ENCODE peak calls at places on chromosome 12, in eight cellular contexts. One of them, this sample, is unnamed.

GRCh38 chr12:104360988-104361707 is 57.6 kb downstream of the EID3 start:
- DNase-seq in EL: peak
- DNase-seq in epithelial cell of esophagus: no peak
- DNase-seq in upper lobe of right lung: no peak
- DNase-seq in effector memory CD8-positive, alpha-beta T cell: no peak
- DNase-seq in AG08395: no peak
- DNase-seq in stimulated activated CD4-positive, alpha-beta T cell treated with anti-CD3 and anti-CD28 coated beads, Interleukin-4, amount 100 ng/mL, for 48 hours: no peak
- DNase-seq in ELR: no peak
- DNase-seq in this sample: no peak

GRCh38 chr12:10213168-10214130 is 772 bp downstream of the GABARAPL1 start:
- DNase-seq in EL: peak
- DNase-seq in epithelial cell of esophagus: peak
- DNase-seq in upper lobe of right lung: peak
- DNase-seq in effector memory CD8-positive, alpha-beta T cell: peak
- DNase-seq in AG08395: peak
- DNase-seq in stimulated activated CD4-positive, alpha-beta T cell treated with anti-CD3 and anti-CD28 coated beads, Interleukin-4, amount 100 ng/mL, for 48 hours: peak
- DNase-seq in ELR: peak
- DNase-seq in this sample: peak

GRCh38 chr12:54231236-54231635 is 42.5 kb upstream of the SMUG1 start:
- DNase-seq in EL: no peak
- DNase-seq in epithelial cell of esophagus: no peak
- DNase-seq in upper lobe of right lung: no peak
- DNase-seq in effector memory CD8-positive, alpha-beta T cell: no peak
- DNase-seq in AG08395: no peak
- DNase-seq in stimulated activated CD4-positive, alpha-beta T cell treated with anti-CD3 and anti-CD28 coated beads, Interleukin-4, amount 100 ng/mL, for 48 hours: no peak
- DNase-seq in ELR: no peak
- DNase-seq in this sample: no peak

GRCh38 chr12:13093191-13093849 is 10.1 kb downstream of the GSG1 start:
- DNase-seq in EL: peak
- DNase-seq in epithelial cell of esophagus: no peak
- DNase-seq in upper lobe of right lung: no peak
- DNase-seq in effector memory CD8-positive, alpha-beta T cell: no peak
- DNase-seq in AG08395: peak
- DNase-seq in stimulated activated CD4-positive, alpha-beta T cell treated with anti-CD3 and anti-CD28 coated beads, Interleukin-4, amount 100 ng/mL, for 48 hours: no peak
- DNase-seq in ELR: peak
- DNase-seq in this sample: peak

GRCh38 chr12:87336814-87337336 is 692.3 kb downstream of the C12orf50 start:
- DNase-seq in EL: no peak
- DNase-seq in epithelial cell of esophagus: no peak
- DNase-seq in upper lobe of right lung: no peak
- DNase-seq in effector memory CD8-positive, alpha-beta T cell: no peak
- DNase-seq in AG08395: no peak
- DNase-seq in stimulated activated CD4-positive, alpha-beta T cell treated with anti-CD3 and anti-CD28 coated beads, Interleukin-4, amount 100 ng/mL, for 48 hours: no peak
- DNase-seq in ELR: peak
- DNase-seq in this sample: no peak

GRCh38 chr12:6961278-6961694 is 9.2 kb downstream of the PHB2 start:
- DNase-seq in EL: peak
- DNase-seq in epithelial cell of esophagus: peak
- DNase-seq in upper lobe of right lung: peak
- DNase-seq in effector memory CD8-positive, alpha-beta T cell: peak
- DNase-seq in AG08395: peak
- DNase-seq in stimulated activated CD4-positive, alpha-beta T cell treated with anti-CD3 and anti-CD28 coated beads, Interleukin-4, amount 100 ng/mL, for 48 hours: peak
- DNase-seq in ELR: peak
- DNase-seq in this sample: peak

GRCh38 chr12:50234347-50234746 is 49.0 kb downstream of the LIMA1 start:
- DNase-seq in EL: no peak
- DNase-seq in epithelial cell of esophagus: peak
- DNase-seq in upper lobe of right lung: no peak
- DNase-seq in effector memory CD8-positive, alpha-beta T cell: no peak
- DNase-seq in AG08395: no peak
- DNase-seq in stimulated activated CD4-positive, alpha-beta T cell treated with anti-CD3 and anti-CD28 coated beads, Interleukin-4, amount 100 ng/mL, for 48 hours: no peak
- DNase-seq in ELR: peak
- DNase-seq in this sample: no peak

GRCh38 chr12:50507930-50508329 is 3.1 kb downstream of the DIP2B start:
- DNase-seq in EL: no peak
- DNase-seq in epithelial cell of esophagus: peak
- DNase-seq in upper lobe of right lung: no peak
- DNase-seq in effector memory CD8-positive, alpha-beta T cell: no peak
- DNase-seq in AG08395: no peak
- DNase-seq in stimulated activated CD4-positive, alpha-beta T cell treated with anti-CD3 and anti-CD28 coated beads, Interleukin-4, amount 100 ng/mL, for 48 hours: no peak
- DNase-seq in ELR: no peak
- DNase-seq in this sample: no peak

GRCh38 chr12:85874064-85874463 is at the start of gene NTS:
- DNase-seq in EL: peak
- DNase-seq in epithelial cell of esophagus: no peak
- DNase-seq in upper lobe of right lung: no peak
- DNase-seq in effector memory CD8-positive, alpha-beta T cell: no peak
- DNase-seq in AG08395: no peak
- DNase-seq in stimulated activated CD4-positive, alpha-beta T cell treated with anti-CD3 and anti-CD28 coated beads, Interleukin-4, amount 100 ng/mL, for 48 hours: no peak
- DNase-seq in ELR: peak
- DNase-seq in this sample: no peak

GRCh38 chr12:4270016-4270669 is 3.4 kb upstream of the CCND2 start:
- DNase-seq in EL: no peak
- DNase-seq in epithelial cell of esophagus: peak
- DNase-seq in upper lobe of right lung: no peak
- DNase-seq in effector memory CD8-positive, alpha-beta T cell: no peak
- DNase-seq in AG08395: no peak
- DNase-seq in stimulated activated CD4-positive, alpha-beta T cell treated with anti-CD3 and anti-CD28 coated beads, Interleukin-4, amount 100 ng/mL, for 48 hours: peak
- DNase-seq in ELR: no peak
- DNase-seq in this sample: no peak

GRCh38 chr12:109835827-109836226 is 2.6 kb upstream of the TRPV4 start:
- DNase-seq in EL: no peak
- DNase-seq in epithelial cell of esophagus: no peak
- DNase-seq in upper lobe of right lung: no peak
- DNase-seq in effector memory CD8-positive, alpha-beta T cell: no peak
- DNase-seq in AG08395: no peak
- DNase-seq in stimulated activated CD4-positive, alpha-beta T cell treated with anti-CD3 and anti-CD28 coated beads, Interleukin-4, amount 100 ng/mL, for 48 hours: no peak
- DNase-seq in ELR: no peak
- DNase-seq in this sample: no peak

GRCh38 chr12:104470521-104470920 is 13.8 kb downstream of the CHST11 start:
- DNase-seq in EL: no peak
- DNase-seq in epithelial cell of esophagus: no peak
- DNase-seq in upper lobe of right lung: no peak
- DNase-seq in effector memory CD8-positive, alpha-beta T cell: no peak
- DNase-seq in AG08395: no peak
- DNase-seq in stimulated activated CD4-positive, alpha-beta T cell treated with anti-CD3 and anti-CD28 coated beads, Interleukin-4, amount 100 ng/mL, for 48 hours: no peak
- DNase-seq in ELR: no peak
- DNase-seq in this sample: no peak

GRCh38 chr12:98424726-98425401 is 90.5 kb upstream of the TMPO start:
- DNase-seq in EL: peak
- DNase-seq in epithelial cell of esophagus: peak
- DNase-seq in upper lobe of right lung: no peak
- DNase-seq in effector memory CD8-positive, alpha-beta T cell: peak
- DNase-seq in AG08395: peak
- DNase-seq in stimulated activated CD4-positive, alpha-beta T cell treated with anti-CD3 and anti-CD28 coated beads, Interleukin-4, amount 100 ng/mL, for 48 hours: peak
- DNase-seq in ELR: peak
- DNase-seq in this sample: peak

GRCh38 chr12:11648514-11649412 is 711 bp upstream of the ETV6 start:
- DNase-seq in EL: peak
- DNase-seq in epithelial cell of esophagus: peak
- DNase-seq in upper lobe of right lung: peak
- DNase-seq in effector memory CD8-positive, alpha-beta T cell: peak
- DNase-seq in AG08395: peak
- DNase-seq in stimulated activated CD4-positive, alpha-beta T cell treated with anti-CD3 and anti-CD28 coated beads, Interleukin-4, amount 100 ng/mL, for 48 hours: peak
- DNase-seq in ELR: peak
- DNase-seq in this sample: peak

GRCh38 chr12:4918950-4919660 is 9.4 kb downstream of the KCNA1 start:
- DNase-seq in EL: no peak
- DNase-seq in epithelial cell of esophagus: no peak
- DNase-seq in upper lobe of right lung: no peak
- DNase-seq in effector memory CD8-positive, alpha-beta T cell: no peak
- DNase-seq in AG08395: no peak
- DNase-seq in stimulated activated CD4-positive, alpha-beta T cell treated with anti-CD3 and anti-CD28 coated beads, Interleukin-4, amount 100 ng/mL, for 48 hours: no peak
- DNase-seq in ELR: no peak
- DNase-seq in this sample: no peak

GRCh38 chr12:10174986-10175614 is 3.2 kb upstream of the OLR1 start:
- DNase-seq in EL: no peak
- DNase-seq in epithelial cell of esophagus: peak
- DNase-seq in upper lobe of right lung: no peak
- DNase-seq in effector memory CD8-positive, alpha-beta T cell: no peak
- DNase-seq in AG08395: no peak
- DNase-seq in stimulated activated CD4-positive, alpha-beta T cell treated with anti-CD3 and anti-CD28 coated beads, Interleukin-4, amount 100 ng/mL, for 48 hours: no peak
- DNase-seq in ELR: no peak
- DNase-seq in this sample: no peak

GRCh38 chr12:67714648-67715047 is 66.1 kb downstream of the DYRK2 start:
- DNase-seq in EL: peak
- DNase-seq in epithelial cell of esophagus: no peak
- DNase-seq in upper lobe of right lung: no peak
- DNase-seq in effector memory CD8-positive, alpha-beta T cell: no peak
- DNase-seq in AG08395: no peak
- DNase-seq in stimulated activated CD4-positive, alpha-beta T cell treated with anti-CD3 and anti-CD28 coated beads, Interleukin-4, amount 100 ng/mL, for 48 hours: no peak
- DNase-seq in ELR: peak
- DNase-seq in this sample: no peak

GRCh38 chr12:78209851-78210493 is 379.3 kb downstream of the NAV3 start:
- DNase-seq in EL: no peak
- DNase-seq in epithelial cell of esophagus: no peak
- DNase-seq in upper lobe of right lung: no peak
- DNase-seq in effector memory CD8-positive, alpha-beta T cell: no peak
- DNase-seq in AG08395: peak
- DNase-seq in stimulated activated CD4-positive, alpha-beta T cell treated with anti-CD3 and anti-CD28 coated beads, Interleukin-4, amount 100 ng/mL, for 48 hours: no peak
- DNase-seq in ELR: no peak
- DNase-seq in this sample: peak

GRCh38 chr12:27818421-27818918 is 38.4 kb upstream of the MANSC4 start:
- DNase-seq in EL: no peak
- DNase-seq in epithelial cell of esophagus: no peak
- DNase-seq in upper lobe of right lung: no peak
- DNase-seq in effector memory CD8-positive, alpha-beta T cell: no peak
- DNase-seq in AG08395: no peak
- DNase-seq in stimulated activated CD4-positive, alpha-beta T cell treated with anti-CD3 and anti-CD28 coated beads, Interleukin-4, amount 100 ng/mL, for 48 hours: no peak
- DNase-seq in ELR: peak
- DNase-seq in this sample: no peak

GRCh38 chr12:98422809-98423208 is 92.6 kb upstream of the TMPO start:
- DNase-seq in EL: peak
- DNase-seq in epithelial cell of esophagus: peak
- DNase-seq in upper lobe of right lung: no peak
- DNase-seq in effector memory CD8-positive, alpha-beta T cell: no peak
- DNase-seq in AG08395: no peak
- DNase-seq in stimulated activated CD4-positive, alpha-beta T cell treated with anti-CD3 and anti-CD28 coated beads, Interleukin-4, amount 100 ng/mL, for 48 hours: no peak
- DNase-seq in ELR: peak
- DNase-seq in this sample: no peak

GRCh38 chr12:56160160-56160763 is 2.1 kb downstream of the MYL6 start:
- DNase-seq in EL: peak
- DNase-seq in epithelial cell of esophagus: peak
- DNase-seq in upper lobe of right lung: no peak
- DNase-seq in effector memory CD8-positive, alpha-beta T cell: peak
- DNase-seq in AG08395: peak
- DNase-seq in stimulated activated CD4-positive, alpha-beta T cell treated with anti-CD3 and anti-CD28 coated beads, Interleukin-4, amount 100 ng/mL, for 48 hours: peak
- DNase-seq in ELR: peak
- DNase-seq in this sample: no peak

GRCh38 chr12:22014783-22015144 is 31.3 kb upstream of the CMAS start:
- DNase-seq in EL: peak
- DNase-seq in epithelial cell of esophagus: no peak
- DNase-seq in upper lobe of right lung: no peak
- DNase-seq in effector memory CD8-positive, alpha-beta T cell: no peak
- DNase-seq in AG08395: no peak
- DNase-seq in stimulated activated CD4-positive, alpha-beta T cell treated with anti-CD3 and anti-CD28 coated beads, Interleukin-4, amount 100 ng/mL, for 48 hours: no peak
- DNase-seq in ELR: peak
- DNase-seq in this sample: no peak

GRCh38 chr12:121145221-121145620 is 12.5 kb downstream of the P2RX7 start:
- DNase-seq in EL: peak
- DNase-seq in epithelial cell of esophagus: peak
- DNase-seq in upper lobe of right lung: no peak
- DNase-seq in effector memory CD8-positive, alpha-beta T cell: no peak
- DNase-seq in AG08395: no peak
- DNase-seq in stimulated activated CD4-positive, alpha-beta T cell treated with anti-CD3 and anti-CD28 coated beads, Interleukin-4, amount 100 ng/mL, for 48 hours: no peak
- DNase-seq in ELR: peak
- DNase-seq in this sample: no peak

GRCh38 chr12:106299193-106299794 is 3.2 kb upstream of the TCP11L2 start:
- DNase-seq in EL: no peak
- DNase-seq in epithelial cell of esophagus: peak
- DNase-seq in upper lobe of right lung: no peak
- DNase-seq in effector memory CD8-positive, alpha-beta T cell: no peak
- DNase-seq in AG08395: peak
- DNase-seq in stimulated activated CD4-positive, alpha-beta T cell treated with anti-CD3 and anti-CD28 coated beads, Interleukin-4, amount 100 ng/mL, for 48 hours: no peak
- DNase-seq in ELR: no peak
- DNase-seq in this sample: peak

GRCh38 chr12:129401572-129401971 is 502.3 kb downstream of the TMEM132D start:
- DNase-seq in EL: no peak
- DNase-seq in epithelial cell of esophagus: no peak
- DNase-seq in upper lobe of right lung: no peak
- DNase-seq in effector memory CD8-positive, alpha-beta T cell: no peak
- DNase-seq in AG08395: no peak
- DNase-seq in stimulated activated CD4-positive, alpha-beta T cell treated with anti-CD3 and anti-CD28 coated beads, Interleukin-4, amount 100 ng/mL, for 48 hours: no peak
- DNase-seq in ELR: no peak
- DNase-seq in this sample: no peak

GRCh38 chr12:104464899-104465298 is 8.2 kb downstream of the CHST11 start:
- DNase-seq in EL: no peak
- DNase-seq in epithelial cell of esophagus: no peak
- DNase-seq in upper lobe of right lung: no peak
- DNase-seq in effector memory CD8-positive, alpha-beta T cell: no peak
- DNase-seq in AG08395: no peak
- DNase-seq in stimulated activated CD4-positive, alpha-beta T cell treated with anti-CD3 and anti-CD28 coated beads, Interleukin-4, amount 100 ng/mL, for 48 hours: no peak
- DNase-seq in ELR: no peak
- DNase-seq in this sample: no peak

GRCh38 chr12:3998968-3999792 is 126.0 kb upstream of the PARP11 start:
- DNase-seq in EL: no peak
- DNase-seq in epithelial cell of esophagus: peak
- DNase-seq in upper lobe of right lung: no peak
- DNase-seq in effector memory CD8-positive, alpha-beta T cell: no peak
- DNase-seq in AG08395: no peak
- DNase-seq in stimulated activated CD4-positive, alpha-beta T cell treated with anti-CD3 and anti-CD28 coated beads, Interleukin-4, amount 100 ng/mL, for 48 hours: no peak
- DNase-seq in ELR: no peak
- DNase-seq in this sample: no peak

GRCh38 chr12:121668750-121669524 is 517 bp downstream of the MORN3 start:
- DNase-seq in EL: peak
- DNase-seq in epithelial cell of esophagus: peak
- DNase-seq in upper lobe of right lung: no peak
- DNase-seq in effector memory CD8-positive, alpha-beta T cell: peak
- DNase-seq in AG08395: peak
- DNase-seq in stimulated activated CD4-positive, alpha-beta T cell treated with anti-CD3 and anti-CD28 coated beads, Interleukin-4, amount 100 ng/mL, for 48 hours: peak
- DNase-seq in ELR: peak
- DNase-seq in this sample: no peak

GRCh38 chr12:76649091-76649490 is 89.5 kb upstream of the OSBPL8 start:
- DNase-seq in EL: no peak
- DNase-seq in epithelial cell of esophagus: no peak
- DNase-seq in upper lobe of right lung: no peak
- DNase-seq in effector memory CD8-positive, alpha-beta T cell: no peak
- DNase-seq in AG08395: no peak
- DNase-seq in stimulated activated CD4-positive, alpha-beta T cell treated with anti-CD3 and anti-CD28 coated beads, Interleukin-4, amount 100 ng/mL, for 48 hours: no peak
- DNase-seq in ELR: peak
- DNase-seq in this sample: no peak

This sample was measured in right cardiac atrium.